ENCODE peak calls at places on chromosomes 13 and 19, in eight cellular contexts. H, S, R, K, Z, A, I and E are unnamed samples.

GRCh38 chr13:21683034-21683733 is 12.3 kb downstream of the FGF9 start:
- DNase-seq in H (no peak), S (peak; percentile 97), R (no peak), K (no peak), Z (no peak), A (no peak), I (peak; percentile 29), E (peak; percentile 88)

GRCh38 chr13:56586966-56587365 is 553.8 kb upstream of the PRR20A start:
- DNase-seq in H (no peak), S (no peak), R (no peak), K (no peak), Z (no peak), A (no peak), I (no peak), E (no peak)

GRCh38 chr19:19463348-19464117 is 51.8 kb downstream of the TSSK6 start:
- DNase-seq in H (no peak), S (no peak), R (no peak), K (no peak), Z (no peak), A (no peak), I (peak; percentile 59), E (no peak)

GRCh38 chr19:54431255-54431838 is 16.1 kb downstream of the TTYH1 start:
- DNase-seq in H (no peak), S (no peak), R (no peak), K (no peak), Z (no peak), A (peak; percentile 48), I (peak; percentile 16), E (peak; percentile 41)

GRCh38 chr13:26979334-26979733 is 192.3 kb downstream of the USP12 start:
- DNase-seq in H (no peak), S (no peak), R (no peak), K (no peak), Z (no peak), A (no peak), I (no peak), E (no peak)

GRCh38 chr13:90686438-90686837 is 661.0 kb upstream of the MIR17HG start:
- DNase-seq in H (peak; percentile 19), S (peak; percentile 30), R (no peak), K (no peak), Z (no peak), A (no peak), I (peak; percentile 68), E (no peak)

GRCh38 chr19:16638666-16639065 is 10.7 kb upstream of the MED26 start:
- DNase-seq in H (no peak), S (no peak), R (no peak), K (no peak), Z (no peak), A (no peak), I (no peak), E (no peak)

GRCh38 chr13:90830782-90831181 is 516.7 kb upstream of the MIR17HG start:
- DNase-seq in H (no peak), S (no peak), R (no peak), K (no peak), Z (no peak), A (no peak), I (no peak), E (no peak)

GRCh38 chr19:45767410-45767880 is 1.6 kb downstream of the SIX5 start:
- DNase-seq in H (peak; percentile 67), S (peak; percentile 30), R (no peak), K (no peak), Z (peak; percentile 78), A (no peak), I (peak; percentile 79), E (peak; percentile 54)

GRCh38 chr19:38990949-38991697 is 15.6 kb upstream of the FBXO17 start:
- DNase-seq in H (no peak), S (no peak), R (no peak), K (no peak), Z (no peak), A (no peak), I (no peak), E (peak; percentile 19)

GRCh38 chr19:54178581-54179261 is 5.8 kb upstream of the TMC4 start:
- DNase-seq in H (no peak), S (no peak), R (peak; percentile 39), K (peak; percentile 46), Z (no peak), A (no peak), I (no peak), E (peak; percentile 20)

GRCh38 chr13:98513837-98514236 is 63.1 kb downstream of the STK24 start:
- DNase-seq in H (no peak), S (no peak), R (no peak), K (no peak), Z (no peak), A (no peak), I (no peak), E (no peak)

GRCh38 chr13:91785435-91786137 is 387.2 kb downstream of the GPC5 start:
- DNase-seq in H (no peak), S (no peak), R (no peak), K (no peak), Z (no peak), A (no peak), I (no peak), E (no peak)

GRCh38 chr13:41145136-41145908 is 12.7 kb upstream of the KBTBD6 start:
- DNase-seq in H (no peak), S (no peak), R (no peak), K (no peak), Z (no peak), A (no peak), I (no peak), E (no peak)

GRCh38 chr19:18059297-18059696 is 27.4 kb downstream of the IL12RB1 start:
- DNase-seq in H (no peak), S (no peak), R (no peak), K (no peak), Z (no peak), A (no peak), I (no peak), E (no peak)

GRCh38 chr19:48424694-48425219 is 21.0 kb upstream of the GRWD1 start:
- DNase-seq in H (no peak), S (peak; percentile 52), R (no peak), K (no peak), Z (no peak), A (no peak), I (peak; percentile 66), E (peak; percentile 57)

GRCh38 chr19:1473056-1473400 is 6.0 kb downstream of the C19orf25 start:
- DNase-seq in H (no peak), S (no peak), R (no peak), K (no peak), Z (no peak), A (no peak), I (no peak), E (no peak)

GRCh38 chr13:69970521-69970920 is 137.1 kb upstream of the ATXN8OS start:
- DNase-seq in H (no peak), S (peak; percentile 35), R (no peak), K (no peak), Z (no peak), A (no peak), I (peak; percentile 4), E (peak; percentile 35)

GRCh38 chr13:21537105-21537504 is 66.9 kb downstream of the MICU2 start:
- DNase-seq in H (no peak), S (peak; percentile 18), R (no peak), K (no peak), Z (no peak), A (no peak), I (no peak), E (no peak)

GRCh38 chr13:108621421-108621820 is 8.0 kb upstream of the MYO16 start:
- DNase-seq in H (no peak), S (peak; percentile 92), R (no peak), K (no peak), Z (no peak), A (no peak), I (no peak), E (no peak)

GRCh38 chr19:23949611-23950010 is 34.9 kb downstream of the ZNF726 start:
- DNase-seq in H (no peak), S (no peak), R (no peak), K (no peak), Z (no peak), A (no peak), I (no peak), E (no peak)

GRCh38 chr19:41886761-41887710 is 4.1 kb downstream of the ARHGEF1 start:
- DNase-seq in H (no peak), S (no peak), R (peak; percentile 64), K (peak; percentile 87), Z (no peak), A (no peak), I (no peak), E (no peak)

GRCh38 chr13:109243311-109243951 is 543.0 kb downstream of the IRS2 start:
- DNase-seq in H (no peak), S (peak; percentile 84), R (no peak), K (no peak), Z (no peak), A (peak; percentile 85), I (peak; percentile 88), E (peak; percentile 63)